ENCODE peak calls at places on chromosomes 2 and 18, in nine cellular contexts. One of them, this sample, is unnamed. For H3K4me1, the result is how much of the 10 kb centered on the place peaks cover.

GRCh38 chr2:212863185-212863588 is 288.2 kb downstream of the IKZF2 start:
- DNase-seq in upper lobe of right lung: peak
- DNase-seq in cardiac muscle cell: peak
- DNase-seq in A549: peak
- DNase-seq in IMR-90: no peak
- DNase-seq in tibial artery: no peak
- DNase-seq in ascending aorta: no peak
- DNase-seq in OCI-LY7: peak
- DNase-seq in colonic mucosa: peak
- DNase-seq in this sample: peak

GRCh38 chr2:869894-870293 is 80.8 kb upstream of the SNTG2 start:
- DNase-seq in colonic mucosa: no peak
- DNase-seq in IMR-90: no peak
- DNase-seq in tibial artery: no peak
- DNase-seq in OCI-LY7: no peak
- DNase-seq in A549: no peak
- DNase-seq in upper lobe of right lung: no peak
- DNase-seq in ascending aorta: no peak
- DNase-seq in cardiac muscle cell: no peak
- DNase-seq in this sample: no peak

GRCh38 chr2:72895759-72896281 is 8.6 kb downstream of the SPR start:
- DNase-seq in IMR-90: peak
- DNase-seq in colonic mucosa: peak
- DNase-seq in cardiac muscle cell: peak
- DNase-seq in A549: no peak
- DNase-seq in upper lobe of right lung: no peak
- DNase-seq in OCI-LY7: no peak
- DNase-seq in tibial artery: no peak
- DNase-seq in ascending aorta: no peak
- DNase-seq in this sample: no peak

GRCh38 chr2:172088245-172089004 is 3.1 kb downstream of the DLX1 start:
- DNase-seq in tibial artery: no peak
- DNase-seq in upper lobe of right lung: no peak
- DNase-seq in ascending aorta: no peak
- DNase-seq in cardiac muscle cell: no peak
- DNase-seq in OCI-LY7: no peak
- DNase-seq in colonic mucosa: peak
- DNase-seq in A549: no peak
- DNase-seq in IMR-90: no peak
- DNase-seq in this sample: no peak

GRCh38 chr2:25714740-25715139 is 41.4 kb upstream of the DTNB start:
- DNase-seq in ascending aorta: no peak
- DNase-seq in tibial artery: no peak
- DNase-seq in upper lobe of right lung: no peak
- DNase-seq in IMR-90: peak
- DNase-seq in colonic mucosa: no peak
- DNase-seq in A549: peak
- DNase-seq in cardiac muscle cell: peak
- DNase-seq in OCI-LY7: no peak
- DNase-seq in this sample: no peak

GRCh38 chr2:40394597-40394996 is 57.3 kb downstream of the SLC8A1 start:
- DNase-seq in upper lobe of right lung: no peak
- DNase-seq in IMR-90: no peak
- DNase-seq in colonic mucosa: no peak
- DNase-seq in ascending aorta: no peak
- DNase-seq in tibial artery: no peak
- DNase-seq in OCI-LY7: no peak
- DNase-seq in cardiac muscle cell: no peak
- DNase-seq in A549: no peak
- DNase-seq in this sample: no peak

GRCh38 chr2:212811036-212811805 is 272.6 kb upstream of the ERBB4 start:
- DNase-seq in tibial artery: no peak
- DNase-seq in IMR-90: peak
- DNase-seq in ascending aorta: no peak
- DNase-seq in cardiac muscle cell: peak
- DNase-seq in A549: no peak
- DNase-seq in colonic mucosa: no peak
- DNase-seq in upper lobe of right lung: no peak
- DNase-seq in OCI-LY7: no peak
- DNase-seq in this sample: no peak

GRCh38 chr2:127651987-127652550 is 6.1 kb downstream of the GPR17 start:
- DNase-seq in tibial artery: peak
- DNase-seq in upper lobe of right lung: no peak
- DNase-seq in OCI-LY7: no peak
- DNase-seq in colonic mucosa: no peak
- DNase-seq in A549: no peak
- DNase-seq in ascending aorta: no peak
- DNase-seq in IMR-90: no peak
- DNase-seq in cardiac muscle cell: peak
- DNase-seq in this sample: peak

GRCh38 chr2:213688129-213688528 is 403.9 kb downstream of the SPAG16 start:
- DNase-seq in cardiac muscle cell: no peak
- DNase-seq in ascending aorta: no peak
- DNase-seq in IMR-90: no peak
- DNase-seq in upper lobe of right lung: no peak
- DNase-seq in OCI-LY7: no peak
- DNase-seq in colonic mucosa: no peak
- DNase-seq in tibial artery: no peak
- DNase-seq in A549: no peak
- DNase-seq in this sample: no peak

GRCh38 chr18:49531678-49532153 is 30.1 kb upstream of the LIPG start:
- DNase-seq in A549: no peak
- DNase-seq in tibial artery: no peak
- DNase-seq in ascending aorta: no peak
- DNase-seq in upper lobe of right lung: no peak
- DNase-seq in IMR-90: no peak
- DNase-seq in colonic mucosa: no peak
- DNase-seq in OCI-LY7: no peak
- DNase-seq in cardiac muscle cell: peak
- DNase-seq in this sample: no peak

GRCh38 chr2:31286961-31287550 is 53.1 kb downstream of the EHD3 start:
- DNase-seq in tibial artery: no peak
- DNase-seq in A549: no peak
- DNase-seq in ascending aorta: no peak
- DNase-seq in upper lobe of right lung: no peak
- DNase-seq in IMR-90: no peak
- DNase-seq in OCI-LY7: no peak
- DNase-seq in cardiac muscle cell: no peak
- DNase-seq in colonic mucosa: no peak
- DNase-seq in this sample: no peak

GRCh38 chr2:102703305-102703704 is 58.5 kb upstream of the TMEM182 start:
- DNase-seq in ascending aorta: no peak
- DNase-seq in A549: no peak
- DNase-seq in upper lobe of right lung: no peak
- DNase-seq in tibial artery: no peak
- DNase-seq in colonic mucosa: no peak
- DNase-seq in IMR-90: no peak
- DNase-seq in OCI-LY7: no peak
- DNase-seq in cardiac muscle cell: no peak
- DNase-seq in this sample: no peak

GRCh38 chr18:68041327-68041726 is 524.8 kb upstream of the DSEL start:
- DNase-seq in A549: no peak
- DNase-seq in ascending aorta: no peak
- DNase-seq in upper lobe of right lung: no peak
- DNase-seq in tibial artery: no peak
- DNase-seq in IMR-90: peak
- DNase-seq in colonic mucosa: no peak
- DNase-seq in OCI-LY7: no peak
- DNase-seq in cardiac muscle cell: no peak
- DNase-seq in this sample: no peak

GRCh38 chr2:88059979-88060906 is 4.7 kb upstream of the KRCC1 start:
- DNase-seq in tibial artery: no peak
- DNase-seq in upper lobe of right lung: no peak
- DNase-seq in IMR-90: peak
- DNase-seq in cardiac muscle cell: peak
- DNase-seq in colonic mucosa: no peak
- DNase-seq in OCI-LY7: peak
- DNase-seq in A549: peak
- DNase-seq in ascending aorta: no peak
- DNase-seq in this sample: no peak

GRCh38 chr2:113277474-113278072 is 1.1 kb downstream of the PAX8 start:
- DNase-seq in cardiac muscle cell: no peak
- DNase-seq in A549: no peak
- DNase-seq in upper lobe of right lung: no peak
- DNase-seq in IMR-90: no peak
- DNase-seq in colonic mucosa: no peak
- DNase-seq in OCI-LY7: no peak
- DNase-seq in tibial artery: no peak
- DNase-seq in ascending aorta: no peak
- DNase-seq in this sample: no peak

GRCh38 chr2:67604360-67604759 is 207.2 kb downstream of the ETAA1 start:
- DNase-seq in A549: no peak
- DNase-seq in tibial artery: no peak
- DNase-seq in OCI-LY7: no peak
- DNase-seq in cardiac muscle cell: no peak
- DNase-seq in upper lobe of right lung: no peak
- DNase-seq in ascending aorta: no peak
- DNase-seq in IMR-90: peak
- DNase-seq in colonic mucosa: no peak
- DNase-seq in this sample: no peak

GRCh38 chr2:119142822-119143221 is 15.7 kb downstream of the C1QL2 start:
- DNase-seq in upper lobe of right lung: no peak
- DNase-seq in A549: no peak
- DNase-seq in OCI-LY7: no peak
- DNase-seq in cardiac muscle cell: no peak
- DNase-seq in ascending aorta: no peak
- DNase-seq in IMR-90: no peak
- DNase-seq in tibial artery: no peak
- DNase-seq in colonic mucosa: no peak
- DNase-seq in this sample: no peak

GRCh38 chr2:120064664-120065063 is 51.8 kb downstream of the EPB41L5 start:
- DNase-seq in IMR-90: peak
- DNase-seq in colonic mucosa: no peak
- DNase-seq in upper lobe of right lung: no peak
- DNase-seq in cardiac muscle cell: no peak
- DNase-seq in ascending aorta: no peak
- DNase-seq in OCI-LY7: no peak
- DNase-seq in A549: no peak
- DNase-seq in tibial artery: no peak
- DNase-seq in this sample: no peak

GRCh38 chr2:120771556-120772208 is 36.0 kb downstream of the GLI2 start:
- DNase-seq in ascending aorta: no peak
- DNase-seq in colonic mucosa: peak
- DNase-seq in IMR-90: peak
- DNase-seq in cardiac muscle cell: peak
- DNase-seq in OCI-LY7: no peak
- DNase-seq in tibial artery: peak
- DNase-seq in A549: peak
- DNase-seq in upper lobe of right lung: peak
- DNase-seq in this sample: peak

GRCh38 chr2:193963472-193964119 is 1693.4 kb upstream of the SLC39A10 start:
- DNase-seq in ascending aorta: no peak
- DNase-seq in IMR-90: no peak
- DNase-seq in tibial artery: no peak
- DNase-seq in colonic mucosa: no peak
- DNase-seq in OCI-LY7: peak
- DNase-seq in upper lobe of right lung: no peak
- DNase-seq in A549: peak
- DNase-seq in cardiac muscle cell: peak
- DNase-seq in this sample: peak

GRCh38 chr2:68185541-68186164 is 28.0 kb downstream of the PNO1 start:
- DNase-seq in colonic mucosa: peak
- DNase-seq in ascending aorta: no peak
- DNase-seq in cardiac muscle cell: peak
- DNase-seq in OCI-LY7: peak
- DNase-seq in IMR-90: peak
- DNase-seq in A549: peak
- DNase-seq in upper lobe of right lung: peak
- DNase-seq in tibial artery: no peak
- DNase-seq in this sample: peak

GRCh38 chr2:86216577-86217555 is 17.6 kb downstream of the MRPL35 start:
- DNase-seq in tibial artery: no peak
- DNase-seq in A549: no peak
- DNase-seq in ascending aorta: no peak
- DNase-seq in colonic mucosa: no peak
- DNase-seq in IMR-90: no peak
- DNase-seq in upper lobe of right lung: no peak
- DNase-seq in cardiac muscle cell: peak
- DNase-seq in OCI-LY7: no peak
- DNase-seq in this sample: no peak

DNA sequence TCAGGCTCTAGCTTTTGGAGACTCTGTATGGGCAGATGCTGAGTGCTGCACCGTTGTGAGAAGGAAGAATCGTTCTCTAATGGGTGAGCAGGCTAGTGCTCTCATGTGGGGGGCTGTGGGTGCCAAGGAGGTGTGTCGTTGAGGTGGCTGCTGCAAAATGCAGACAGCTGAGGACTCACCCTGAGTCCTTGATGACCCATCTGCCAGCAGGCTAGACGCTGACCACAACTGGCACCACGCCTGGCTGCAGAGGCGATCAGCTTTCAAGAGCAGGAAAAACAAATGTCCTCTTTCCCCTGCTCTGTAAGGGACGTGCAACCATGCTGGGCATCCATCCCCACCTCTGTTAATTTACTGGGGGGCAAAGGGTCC is 48.2 kb downstream of the HAUS1 start:
- DNase-seq in tibial artery: no peak
- DNase-seq in ascending aorta: no peak
- DNase-seq in A549: peak
- DNase-seq in upper lobe of right lung: no peak
- DNase-seq in IMR-90: peak
- DNase-seq in cardiac muscle cell: peak
- DNase-seq in colonic mucosa: no peak
- DNase-seq in OCI-LY7: no peak
- DNase-seq in this sample: no peak
- H3K4me3 ChIP-seq in tibial artery: no peak
- H3K4me3 ChIP-seq in ascending aorta: no peak
- H3K4me3 ChIP-seq in A549: no peak
- H3K4me3 ChIP-seq in upper lobe of right lung: no peak
- H3K4me3 ChIP-seq in IMR-90: no peak
- H3K4me3 ChIP-seq in cardiac muscle cell: no peak
- H3K4me3 ChIP-seq in colonic mucosa: no peak
- H3K4me3 ChIP-seq in OCI-LY7: no peak
- H3K4me3 ChIP-seq in this sample: no peak

GRCh38 chr2:28956415-28956826 is 24.7 kb upstream of the TOGARAM2 start:
- DNase-seq in tibial artery: no peak
- DNase-seq in upper lobe of right lung: no peak
- DNase-seq in A549: no peak
- DNase-seq in colonic mucosa: no peak
- DNase-seq in ascending aorta: no peak
- DNase-seq in OCI-LY7: no peak
- DNase-seq in cardiac muscle cell: peak
- DNase-seq in IMR-90: no peak
- DNase-seq in this sample: peak
- TF ChIP-seq CTCF in tibial artery: peak
- TF ChIP-seq CTCF in upper lobe of right lung: no peak
- TF ChIP-seq CTCF in A549: no peak
- TF ChIP-seq CTCF in colonic mucosa: no peak
- TF ChIP-seq CTCF in ascending aorta: no peak
- TF ChIP-seq CTCF in OCI-LY7: no peak
- TF ChIP-seq CTCF in cardiac muscle cell: peak
- TF ChIP-seq CTCF in IMR-90: peak
- TF ChIP-seq CTCF in this sample: peak

GRCh38 chr2:37895135-37895534 is 30.0 kb upstream of the RMDN2 start:
- DNase-seq in tibial artery: no peak
- DNase-seq in OCI-LY7: no peak
- DNase-seq in cardiac muscle cell: no peak
- DNase-seq in ascending aorta: no peak
- DNase-seq in A549: no peak
- DNase-seq in colonic mucosa: no peak
- DNase-seq in upper lobe of right lung: no peak
- DNase-seq in IMR-90: no peak
- DNase-seq in this sample: no peak
- H3K4me1 ChIP-seq in tibial artery: under half
- H3K4me1 ChIP-seq in OCI-LY7: under half
- H3K4me1 ChIP-seq in cardiac muscle cell: under half
- H3K4me1 ChIP-seq in ascending aorta: under half
- H3K4me1 ChIP-seq in A549: under half
- H3K4me1 ChIP-seq in colonic mucosa: under half
- H3K4me1 ChIP-seq in upper lobe of right lung: under half
- H3K4me1 ChIP-seq in IMR-90: under half
- H3K4me1 ChIP-seq in this sample: under half

GRCh38 chr2:210063306-210063705 is 60.9 kb downstream of the RPE start:
- DNase-seq in colonic mucosa: no peak
- DNase-seq in IMR-90: no peak
- DNase-seq in cardiac muscle cell: no peak
- DNase-seq in OCI-LY7: no peak
- DNase-seq in tibial artery: no peak
- DNase-seq in A549: no peak
- DNase-seq in ascending aorta: no peak
- DNase-seq in upper lobe of right lung: no peak
- DNase-seq in this sample: no peak
- H3K4me3 ChIP-seq in colonic mucosa: no peak
- H3K4me3 ChIP-seq in IMR-90: no peak
- H3K4me3 ChIP-seq in cardiac muscle cell: no peak
- H3K4me3 ChIP-seq in OCI-LY7: no peak
- H3K4me3 ChIP-seq in tibial artery: no peak
- H3K4me3 ChIP-seq in A549: no peak
- H3K4me3 ChIP-seq in ascending aorta: no peak
- H3K4me3 ChIP-seq in upper lobe of right lung: no peak
- H3K4me3 ChIP-seq in this sample: no peak